ENCODE peak calls at places on chromosomes 7 and 10, in six cellular contexts. One of them, this sample, is unnamed.

GRCh38 chr10:3417096-3417495 is 244.5 kb upstream of the PITRM1 start:
- DNase-seq in kidney epithelial cell: no peak
- DNase-seq in BJ: no peak
- DNase-seq in body of pancreas: no peak
- DNase-seq in nephron progenitor cell: no peak
- DNase-seq in fibroblast of villous mesenchyme: no peak
- DNase-seq in this sample: no peak

GRCh38 chr7:112452102-112452888 is 2.0 kb downstream of the IFRD1 start:
- DNase-seq in kidney epithelial cell: no peak
- DNase-seq in BJ: no peak
- DNase-seq in body of pancreas: peak
- DNase-seq in nephron progenitor cell: peak
- DNase-seq in fibroblast of villous mesenchyme: peak
- DNase-seq in this sample: peak

GRCh38 chr10:5666324-5667220 is at the start of gene ASB13:
- DNase-seq in kidney epithelial cell: no peak
- DNase-seq in BJ: no peak
- DNase-seq in body of pancreas: peak
- DNase-seq in nephron progenitor cell: peak
- DNase-seq in fibroblast of villous mesenchyme: peak
- DNase-seq in this sample: no peak

GRCh38 chr10:123391275-123392028 is 237.2 kb downstream of the BUB3 start:
- DNase-seq in kidney epithelial cell: no peak
- DNase-seq in BJ: no peak
- DNase-seq in body of pancreas: no peak
- DNase-seq in nephron progenitor cell: no peak
- DNase-seq in fibroblast of villous mesenchyme: no peak
- DNase-seq in this sample: no peak

GRCh38 chr10:118918689-118919088 is 110.8 kb upstream of the NANOS1 start:
- DNase-seq in kidney epithelial cell: no peak
- DNase-seq in BJ: no peak
- DNase-seq in body of pancreas: no peak
- DNase-seq in nephron progenitor cell: no peak
- DNase-seq in fibroblast of villous mesenchyme: no peak
- DNase-seq in this sample: no peak

GRCh38 chr10:17655009-17655408 is 11.1 kb downstream of the STAM start:
- DNase-seq in kidney epithelial cell: no peak
- DNase-seq in BJ: no peak
- DNase-seq in body of pancreas: no peak
- DNase-seq in nephron progenitor cell: no peak
- DNase-seq in fibroblast of villous mesenchyme: no peak
- DNase-seq in this sample: no peak

GRCh38 chr7:67392596-67393438 is 396.2 kb downstream of the TYW1 start:
- DNase-seq in kidney epithelial cell: no peak
- DNase-seq in BJ: no peak
- DNase-seq in body of pancreas: no peak
- DNase-seq in nephron progenitor cell: no peak
- DNase-seq in fibroblast of villous mesenchyme: no peak
- DNase-seq in this sample: no peak

GRCh38 chr10:121462955-121463354 is 135.3 kb downstream of the FGFR2 start:
- DNase-seq in kidney epithelial cell: no peak
- DNase-seq in BJ: no peak
- DNase-seq in body of pancreas: no peak
- DNase-seq in nephron progenitor cell: no peak
- DNase-seq in fibroblast of villous mesenchyme: no peak
- DNase-seq in this sample: no peak

GRCh38 chr10:11179231-11180105 is 161.8 kb downstream of the CELF2 start:
- DNase-seq in kidney epithelial cell: no peak
- DNase-seq in BJ: no peak
- DNase-seq in body of pancreas: no peak
- DNase-seq in nephron progenitor cell: no peak
- DNase-seq in fibroblast of villous mesenchyme: no peak
- DNase-seq in this sample: no peak

GRCh38 chr10:80530251-80530650 is 7.5 kb upstream of the SH2D4B start:
- DNase-seq in kidney epithelial cell: no peak
- DNase-seq in BJ: no peak
- DNase-seq in body of pancreas: peak
- DNase-seq in nephron progenitor cell: no peak
- DNase-seq in fibroblast of villous mesenchyme: peak
- DNase-seq in this sample: peak

GRCh38 chr10:74063256-74063655 is 65.3 kb downstream of the VCL start:
- DNase-seq in kidney epithelial cell: no peak
- DNase-seq in BJ: no peak
- DNase-seq in body of pancreas: no peak
- DNase-seq in nephron progenitor cell: no peak
- DNase-seq in fibroblast of villous mesenchyme: no peak
- DNase-seq in this sample: peak

GRCh38 chr10:34697366-34698247 is 117.5 kb downstream of the PARD3 start:
- DNase-seq in kidney epithelial cell: peak
- DNase-seq in BJ: no peak
- DNase-seq in body of pancreas: no peak
- DNase-seq in nephron progenitor cell: no peak
- DNase-seq in fibroblast of villous mesenchyme: no peak
- DNase-seq in this sample: no peak

GRCh38 chr10:90806677-90807076 is 51.2 kb downstream of the HTR7 start:
- DNase-seq in kidney epithelial cell: no peak
- DNase-seq in BJ: no peak
- DNase-seq in body of pancreas: no peak
- DNase-seq in nephron progenitor cell: no peak
- DNase-seq in fibroblast of villous mesenchyme: no peak
- DNase-seq in this sample: no peak

GRCh38 chr7:46352335-46352954 is 431.4 kb upstream of the IGFBP3 start:
- DNase-seq in kidney epithelial cell: peak
- DNase-seq in BJ: peak
- DNase-seq in body of pancreas: peak
- DNase-seq in nephron progenitor cell: peak
- DNase-seq in fibroblast of villous mesenchyme: peak
- DNase-seq in this sample: peak

GRCh38 chr7:106895246-106895864 is 30.3 kb downstream of the PIK3CG start:
- DNase-seq in kidney epithelial cell: no peak
- DNase-seq in BJ: no peak
- DNase-seq in body of pancreas: no peak
- DNase-seq in nephron progenitor cell: no peak
- DNase-seq in fibroblast of villous mesenchyme: no peak
- DNase-seq in this sample: no peak

GRCh38 chr10:6091630-6092029 is 2.8 kb downstream of the RBM17 start:
- DNase-seq in kidney epithelial cell: no peak
- DNase-seq in BJ: no peak
- DNase-seq in body of pancreas: no peak
- DNase-seq in nephron progenitor cell: no peak
- DNase-seq in fibroblast of villous mesenchyme: no peak
- DNase-seq in this sample: no peak

GRCh38 chr10:24574161-24574560 is 149.5 kb downstream of the ARHGAP21 start:
- DNase-seq in kidney epithelial cell: no peak
- DNase-seq in BJ: no peak
- DNase-seq in body of pancreas: no peak
- DNase-seq in nephron progenitor cell: no peak
- DNase-seq in fibroblast of villous mesenchyme: no peak
- DNase-seq in this sample: no peak

GRCh38 chr7:132292803-132293202 is 283.5 kb downstream of the PLXNA4 start:
- DNase-seq in kidney epithelial cell: no peak
- DNase-seq in BJ: no peak
- DNase-seq in body of pancreas: no peak
- DNase-seq in nephron progenitor cell: no peak
- DNase-seq in fibroblast of villous mesenchyme: no peak
- DNase-seq in this sample: no peak

GRCh38 chr7:33351709-33352108 is 222.3 kb downstream of the BBS9 start:
- DNase-seq in kidney epithelial cell: no peak
- DNase-seq in BJ: no peak
- DNase-seq in body of pancreas: no peak
- DNase-seq in nephron progenitor cell: no peak
- DNase-seq in fibroblast of villous mesenchyme: no peak
- DNase-seq in this sample: no peak

GRCh38 chr7:148863324-148863723 is 20.8 kb downstream of the EZH2 start:
- DNase-seq in kidney epithelial cell: no peak
- DNase-seq in BJ: no peak
- DNase-seq in body of pancreas: no peak
- DNase-seq in nephron progenitor cell: no peak
- DNase-seq in fibroblast of villous mesenchyme: no peak
- DNase-seq in this sample: no peak

GRCh38 chr7:1938788-1939433 is 268.8 kb downstream of the ELFN1 start:
- DNase-seq in kidney epithelial cell: no peak
- DNase-seq in BJ: no peak
- DNase-seq in body of pancreas: peak
- DNase-seq in nephron progenitor cell: no peak
- DNase-seq in fibroblast of villous mesenchyme: no peak
- DNase-seq in this sample: no peak

GRCh38 chr7:151247611-151248176 is 800 bp downstream of the SMARCD3 start:
- DNase-seq in kidney epithelial cell: no peak
- DNase-seq in BJ: no peak
- DNase-seq in body of pancreas: no peak
- DNase-seq in nephron progenitor cell: peak
- DNase-seq in fibroblast of villous mesenchyme: no peak
- DNase-seq in this sample: no peak

GRCh38 chr7:2613926-2614613 is 17.7 kb upstream of the TTYH3 start:
- DNase-seq in kidney epithelial cell: no peak
- DNase-seq in BJ: no peak
- DNase-seq in body of pancreas: peak
- DNase-seq in nephron progenitor cell: no peak
- DNase-seq in fibroblast of villous mesenchyme: peak
- DNase-seq in this sample: no peak

GRCh38 chr7:42930889-42931288 is 1.1 kb downstream of the PSMA2 start:
- DNase-seq in kidney epithelial cell: no peak
- DNase-seq in BJ: no peak
- DNase-seq in body of pancreas: no peak
- DNase-seq in nephron progenitor cell: no peak
- DNase-seq in fibroblast of villous mesenchyme: peak
- DNase-seq in this sample: no peak

GRCh38 chr7:102318482-102318971 is 31.9 kb downstream of the SH2B2 start:
- DNase-seq in kidney epithelial cell: peak
- DNase-seq in BJ: no peak
- DNase-seq in body of pancreas: peak
- DNase-seq in nephron progenitor cell: no peak
- DNase-seq in fibroblast of villous mesenchyme: no peak
- DNase-seq in this sample: no peak

GRCh38 chr7:135980665-135981180 is 3.6 kb upstream of the MTPN start:
- DNase-seq in kidney epithelial cell: peak
- DNase-seq in BJ: no peak
- DNase-seq in body of pancreas: no peak
- DNase-seq in nephron progenitor cell: no peak
- DNase-seq in fibroblast of villous mesenchyme: peak
- DNase-seq in this sample: peak

GRCh38 chr7:107938448-107939250 is 47.7 kb downstream of the DLD start:
- DNase-seq in kidney epithelial cell: no peak
- DNase-seq in BJ: no peak
- DNase-seq in body of pancreas: no peak
- DNase-seq in nephron progenitor cell: no peak
- DNase-seq in fibroblast of villous mesenchyme: peak
- DNase-seq in this sample: peak

GRCh38 chr7:152423991-152424347 is 11.8 kb downstream of the KMT2C start:
- DNase-seq in kidney epithelial cell: no peak
- DNase-seq in BJ: no peak
- DNase-seq in body of pancreas: no peak
- DNase-seq in nephron progenitor cell: no peak
- DNase-seq in fibroblast of villous mesenchyme: no peak
- DNase-seq in this sample: no peak

GRCh38 chr10:65805993-65806392 is 1119.8 kb upstream of the LRRTM3 start:
- DNase-seq in kidney epithelial cell: no peak
- DNase-seq in BJ: no peak
- DNase-seq in body of pancreas: no peak
- DNase-seq in nephron progenitor cell: no peak
- DNase-seq in fibroblast of villous mesenchyme: peak
- DNase-seq in this sample: no peak

GRCh38 chr10:62734781-62735463 is 69.6 kb upstream of the ADO start:
- DNase-seq in kidney epithelial cell: no peak
- DNase-seq in BJ: no peak
- DNase-seq in body of pancreas: no peak
- DNase-seq in nephron progenitor cell: no peak
- DNase-seq in fibroblast of villous mesenchyme: no peak
- DNase-seq in this sample: no peak

DNA sequence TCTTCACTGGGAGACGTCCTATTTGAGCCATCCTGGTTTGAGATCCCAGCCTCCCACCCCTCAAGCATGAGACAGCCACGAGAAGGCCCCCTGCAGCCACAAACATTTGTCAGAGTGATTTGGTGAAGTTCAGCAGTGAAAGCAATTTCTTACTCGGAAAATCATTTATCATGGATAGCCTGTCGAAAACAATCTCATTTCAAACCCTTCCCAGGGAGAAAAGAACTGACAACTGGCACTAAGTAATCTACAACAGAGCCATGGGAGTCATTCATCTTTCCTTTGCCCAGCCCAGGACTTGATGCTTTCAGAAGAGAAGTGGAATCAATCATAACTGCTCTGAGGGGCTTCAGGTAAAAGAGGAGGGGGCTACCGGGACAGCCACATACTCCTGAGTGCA is 411.2 kb downstream of the KCNMA1 start:
- DNase-seq in kidney epithelial cell: no peak
- DNase-seq in BJ: no peak
- DNase-seq in body of pancreas: no peak
- DNase-seq in nephron progenitor cell: no peak
- DNase-seq in fibroblast of villous mesenchyme: no peak
- DNase-seq in this sample: no peak
- TF ChIP-seq CTCF in kidney epithelial cell: no peak
- TF ChIP-seq CTCF in BJ: no peak
- TF ChIP-seq CTCF in body of pancreas: no peak
- TF ChIP-seq CTCF in nephron progenitor cell: no peak
- TF ChIP-seq CTCF in fibroblast of villous mesenchyme: no peak
- TF ChIP-seq CTCF in this sample: no peak

DNA sequence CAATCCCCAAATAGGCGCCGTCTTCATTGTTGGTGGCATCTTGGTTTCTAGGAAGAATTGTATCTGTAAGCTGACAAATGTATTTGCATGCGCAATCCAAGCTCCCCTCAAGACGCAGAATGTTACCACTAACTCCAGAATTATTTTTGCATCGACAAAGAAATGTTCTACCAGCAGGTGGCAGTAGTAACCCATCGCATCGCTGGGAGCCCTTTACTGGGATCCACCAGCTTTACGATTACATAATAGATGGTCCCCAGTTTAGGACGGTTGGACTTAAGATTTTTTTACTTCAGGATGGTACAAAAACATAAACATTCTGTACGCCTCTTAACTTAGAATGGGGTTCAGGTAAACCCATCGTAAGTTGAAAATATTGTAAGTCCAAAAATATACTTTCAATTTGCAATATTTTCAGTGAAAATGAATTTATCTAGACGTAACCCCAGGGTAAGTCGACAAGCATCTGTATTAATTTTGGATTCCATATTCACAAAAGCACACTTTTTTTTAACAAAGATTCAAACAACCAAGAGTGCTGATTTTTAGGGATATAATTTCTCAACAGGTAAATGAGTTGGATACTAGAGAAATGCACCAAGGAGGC is 114.0 kb upstream of the COBL start:
- DNase-seq in kidney epithelial cell: peak
- DNase-seq in BJ: no peak
- DNase-seq in body of pancreas: peak
- DNase-seq in nephron progenitor cell: peak
- DNase-seq in fibroblast of villous mesenchyme: peak
- DNase-seq in this sample: peak
- TF ChIP-seq CTCF in kidney epithelial cell: peak
- TF ChIP-seq CTCF in BJ: peak
- TF ChIP-seq CTCF in body of pancreas: peak
- TF ChIP-seq CTCF in nephron progenitor cell: peak
- TF ChIP-seq CTCF in fibroblast of villous mesenchyme: peak
- TF ChIP-seq CTCF in this sample: peak

GRCh38 chr7:126302639-126303038 is 950.1 kb downstream of the GRM8 start:
- DNase-seq in kidney epithelial cell: no peak
- DNase-seq in BJ: no peak
- DNase-seq in body of pancreas: no peak
- DNase-seq in nephron progenitor cell: no peak
- DNase-seq in fibroblast of villous mesenchyme: no peak
- DNase-seq in this sample: no peak
- TF ChIP-seq CTCF in kidney epithelial cell: no peak
- TF ChIP-seq CTCF in BJ: no peak
- TF ChIP-seq CTCF in body of pancreas: no peak
- TF ChIP-seq CTCF in nephron progenitor cell: no peak
- TF ChIP-seq CTCF in fibroblast of villous mesenchyme: no peak
- TF ChIP-seq CTCF in this sample: no peak

GRCh38 chr7:19442016-19442785 is 266.6 kb downstream of the POLR1F start:
- DNase-seq in kidney epithelial cell: peak
- DNase-seq in BJ: no peak
- DNase-seq in body of pancreas: no peak
- DNase-seq in nephron progenitor cell: peak
- DNase-seq in fibroblast of villous mesenchyme: peak
- DNase-seq in this sample: peak
- TF ChIP-seq CTCF in kidney epithelial cell: peak
- TF ChIP-seq CTCF in BJ: peak
- TF ChIP-seq CTCF in body of pancreas: no peak
- TF ChIP-seq CTCF in nephron progenitor cell: peak
- TF ChIP-seq CTCF in fibroblast of villous mesenchyme: peak
- TF ChIP-seq CTCF in this sample: peak